ENCODE peak calls at places on chromosomes 16 and 17, in seven cellular contexts. B, C, U, R, G, M and J are unnamed samples.

GRCh38 chr17:1539811-1540210 is 22.8 kb downstream of the PITPNA start:
- DNase-seq in U (no peak), B (no peak), G (no peak), M (no peak), R (no peak), C (no peak), J (no peak)

GRCh38 chr16:81616321-81617020 is 162.6 kb upstream of the PLCG2 start:
- DNase-seq in U (no peak), C (peak), G (peak), B (peak), M (no peak), R (no peak), J (peak)

GRCh38 chr16:78996806-78997205 is 603.7 kb downstream of the MAF start:
- DNase-seq in B (no peak), R (no peak), U (no peak), C (no peak), M (no peak), G (no peak), J (no peak)

GRCh38 chr16:30417447-30418349 is 10.3 kb downstream of the ZNF771 start:
- DNase-seq in M (peak), G (peak), R (peak), U (no peak), C (peak), B (peak), J (peak)

GRCh38 chr16:11089504-11090124 is 145.2 kb downstream of the CLEC16A start:
- DNase-seq in M (no peak), B (no peak), U (no peak), C (no peak), G (no peak), R (no peak), J (no peak)

GRCh38 chr17:73748521-73748920 is 104.3 kb upstream of the SDK2 start:
- DNase-seq in B (no peak), R (no peak), U (no peak), G (no peak), M (no peak), C (no peak), J (no peak)

GRCh38 chr17:83100853-83101391 is 21.5 kb downstream of the METRNL start:
- DNase-seq in M (no peak), B (peak), G (no peak), C (no peak), R (no peak), U (no peak), J (no peak)

GRCh38 chr17:58265902-58266875 is 14.5 kb downstream of the MPO start:
- DNase-seq in M (no peak), C (no peak), U (no peak), R (peak), B (no peak), G (no peak), J (no peak)

GRCh38 chr16:66097746-66098145 is 268.7 kb upstream of the CDH5 start:
- DNase-seq in C (no peak), G (no peak), U (no peak), M (no peak), B (no peak), R (no peak), J (no peak)

GRCh38 chr17:36107660-36108059 is 4.0 kb downstream of the CCL4 start:
- DNase-seq in B (no peak), U (no peak), G (no peak), R (no peak), M (no peak), C (no peak), J (no peak)

GRCh38 chr16:77807-78443 is at the start of gene MPG:
- DNase-seq in U (peak), C (peak), G (no peak), M (peak), B (peak), R (peak), J (peak)

GRCh38 chr17:34246436-34246835 is 8.6 kb upstream of the CCL2 start:
- DNase-seq in C (no peak), M (no peak), G (no peak), B (no peak), R (no peak), U (no peak), J (no peak)

GRCh38 chr16:10637337-10638037 is 57.1 kb upstream of the EMP2 start:
- DNase-seq in C (no peak), U (no peak), R (no peak), M (no peak), B (no peak), G (no peak), J (no peak)

GRCh38 chr16:23423496-23424049 is 29.4 kb downstream of the COG7 start:
- DNase-seq in B (no peak), C (no peak), G (no peak), M (no peak), R (no peak), U (peak), J (no peak)

GRCh38 chr16:70163596-70163995 is 10.0 kb upstream of the CLEC18C start:
- DNase-seq in R (no peak), G (no peak), B (no peak), M (no peak), C (no peak), U (no peak), J (no peak)

GRCh38 chr16:57871457-57871856 is 69.2 kb upstream of the KIFC3 start:
- DNase-seq in U (no peak), G (no peak), B (no peak), R (no peak), C (no peak), M (no peak), J (no peak)

GRCh38 chr17:31466096-31466495 is 74.6 kb downstream of the RAB11FIP4 start:
- DNase-seq in U (no peak), R (no peak), C (no peak), M (no peak), B (no peak), G (no peak), J (no peak)
- TF ChIP-seq TAF1 in U (no peak), R (no peak), C (no peak), M (no peak), B (no peak), G (no peak), J (no peak)

DNA sequence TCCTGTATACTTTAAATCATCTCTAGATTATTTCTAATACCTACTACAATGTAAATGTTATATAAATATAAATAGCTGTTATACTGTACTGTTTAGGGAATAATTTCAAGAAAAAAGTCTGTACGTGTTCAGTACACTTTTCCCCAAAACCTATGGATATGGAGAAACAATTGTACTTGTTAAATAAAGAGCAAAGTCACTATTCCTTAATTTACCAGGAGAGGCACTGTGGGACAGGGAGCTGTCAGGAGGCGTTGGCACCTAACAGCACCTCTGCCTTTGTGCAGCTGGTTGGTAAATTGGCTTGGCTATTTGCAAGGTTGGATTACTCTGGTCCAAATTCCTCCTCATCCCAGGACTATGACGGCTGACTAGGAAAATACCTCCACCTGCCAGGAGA is 28.0 kb downstream of the CRHR1 start:
- DNase-seq in R (no peak), C (no peak), G (no peak), M (peak), U (peak), B (no peak), J (no peak)
- TF ChIP-seq TAF1 in R (no peak), C (no peak), G (no peak), M (no peak), U (no peak), B (no peak), J (no peak)

DNA sequence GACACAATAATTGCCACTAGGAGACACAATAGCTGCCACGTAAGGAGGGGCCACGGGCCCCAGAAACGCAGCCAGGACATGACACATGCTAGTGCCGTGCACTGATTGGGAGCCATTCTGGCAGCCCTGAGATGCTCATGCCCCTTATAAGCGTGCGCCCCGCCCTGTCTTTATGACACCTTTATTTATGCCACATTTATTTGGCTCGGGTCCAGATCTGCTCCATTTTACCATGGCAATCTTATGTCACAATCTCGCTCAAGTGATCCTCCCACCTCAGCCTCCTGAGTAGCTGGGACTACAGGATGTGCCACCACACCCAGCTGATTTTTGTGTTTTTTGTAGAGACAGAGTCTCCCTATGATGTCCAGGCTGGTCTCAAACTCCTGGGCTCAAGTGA is 43.8 kb upstream of the NF1 start:
- DNase-seq in M (no peak), G (no peak), C (no peak), R (no peak), U (no peak), B (no peak), J (no peak)
- TF ChIP-seq TAF1 in M (no peak), G (no peak), C (no peak), R (no peak), U (no peak), B (no peak), J (no peak)

DNA sequence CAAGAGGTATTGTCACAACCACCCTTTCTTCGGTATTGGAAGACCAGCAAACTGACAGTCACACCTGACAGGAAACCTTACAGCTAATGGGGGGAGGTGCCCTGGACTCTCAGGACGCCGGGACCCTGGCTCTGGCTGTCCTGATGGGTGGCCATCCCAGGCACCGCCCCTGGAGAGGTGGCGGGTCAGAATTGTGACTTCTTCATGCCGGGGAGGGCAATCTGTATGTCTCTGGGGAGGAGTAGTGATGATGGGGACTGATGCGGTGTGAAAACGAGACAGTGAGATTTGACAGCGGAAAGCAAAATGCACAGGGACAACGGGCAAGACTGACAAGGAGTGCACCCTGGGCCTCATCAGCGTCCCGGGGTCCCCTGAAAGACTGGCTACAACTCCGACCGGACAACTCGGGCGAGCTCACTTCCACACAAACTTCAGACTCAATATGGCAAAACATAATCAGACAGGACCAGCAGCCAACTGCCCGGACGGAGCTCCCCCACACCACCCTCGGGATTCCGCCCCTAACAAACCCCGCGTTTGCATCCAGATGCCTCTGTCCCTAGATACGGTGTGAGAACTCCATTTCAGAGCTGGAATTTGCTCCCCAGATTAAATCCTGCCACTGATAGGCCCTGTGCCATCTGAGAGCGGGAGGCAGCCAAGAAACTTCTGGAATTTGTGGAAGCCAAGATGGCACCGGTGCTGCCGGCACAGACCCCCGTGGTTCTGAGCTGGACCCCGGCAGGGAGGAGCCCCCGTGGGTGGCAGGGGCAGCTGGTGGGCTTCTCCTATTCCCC is 83.6 kb upstream of the CREBBP start:
- DNase-seq in C (no peak), G (no peak), U (no peak), B (no peak), R (no peak), M (no peak), J (no peak)
- TF ChIP-seq TAF1 in C (no peak), G (no peak), U (no peak), B (no peak), R (no peak), M (no peak), J (no peak)

DNA sequence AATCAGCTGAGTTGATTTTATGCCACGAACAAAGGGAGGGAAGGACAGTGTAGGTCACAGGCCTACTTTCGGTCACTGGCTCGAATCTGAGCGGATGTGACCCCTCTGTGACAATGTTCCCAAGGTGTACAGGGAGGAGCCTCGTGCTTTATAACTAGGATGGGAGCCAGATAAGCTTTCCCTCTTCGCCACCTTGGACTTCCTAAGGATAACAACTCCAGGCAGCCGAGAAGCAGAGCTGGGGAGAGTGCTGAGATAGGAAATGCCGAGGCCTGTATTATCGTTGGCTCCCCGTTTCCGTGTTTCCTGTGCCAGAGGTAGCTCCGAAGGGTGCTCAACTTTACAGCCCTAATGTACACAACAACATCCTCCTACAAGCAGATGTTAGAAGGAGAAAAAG is 217.8 kb upstream of the IRX3 start:
- DNase-seq in R (no peak), M (no peak), U (no peak), G (no peak), B (no peak), C (no peak), J (no peak)
- TF ChIP-seq TAF1 in R (no peak), M (no peak), U (no peak), G (no peak), B (no peak), C (no peak), J (no peak)

GRCh38 chr16:8155275-8155674 is 435.0 kb downstream of the TMEM114 start:
- DNase-seq in U (no peak), M (no peak), B (no peak), G (no peak), R (no peak), C (no peak), J (no peak)
- TF ChIP-seq TAF1 in U (no peak), M (no peak), B (no peak), G (no peak), R (no peak), C (no peak), J (no peak)

GRCh38 chr16:19138601-19139000 is 24.8 kb downstream of the ITPRIPL2 start:
- DNase-seq in U (no peak), B (no peak), G (no peak), C (peak), M (no peak), R (no peak), J (no peak)
- TF ChIP-seq TAF1 in U (no peak), B (no peak), G (no peak), C (no peak), M (no peak), R (no peak), J (no peak)

GRCh38 chr17:17537311-17538099 is 41.3 kb upstream of the RASD1 start:
- DNase-seq in C (no peak), R (no peak), G (no peak), U (no peak), B (no peak), M (no peak), J (no peak)

GRCh38 chr17:17539591-17539990 is 43.4 kb upstream of the RASD1 start:
- DNase-seq in M (no peak), C (no peak), B (no peak), U (no peak), R (no peak), G (no peak), J (no peak)

GRCh38 chr17:17536702-17537101 is 40.5 kb upstream of the RASD1 start:
- DNase-seq in M (no peak), R (no peak), B (no peak), U (no peak), G (no peak), C (no peak), J (no peak)

GRCh38 chr17:17540278-17540906 is 44.2 kb upstream of the RASD1 start:
- DNase-seq in R (no peak), B (no peak), C (peak), U (no peak), M (no peak), G (no peak), J (no peak)

DNA sequence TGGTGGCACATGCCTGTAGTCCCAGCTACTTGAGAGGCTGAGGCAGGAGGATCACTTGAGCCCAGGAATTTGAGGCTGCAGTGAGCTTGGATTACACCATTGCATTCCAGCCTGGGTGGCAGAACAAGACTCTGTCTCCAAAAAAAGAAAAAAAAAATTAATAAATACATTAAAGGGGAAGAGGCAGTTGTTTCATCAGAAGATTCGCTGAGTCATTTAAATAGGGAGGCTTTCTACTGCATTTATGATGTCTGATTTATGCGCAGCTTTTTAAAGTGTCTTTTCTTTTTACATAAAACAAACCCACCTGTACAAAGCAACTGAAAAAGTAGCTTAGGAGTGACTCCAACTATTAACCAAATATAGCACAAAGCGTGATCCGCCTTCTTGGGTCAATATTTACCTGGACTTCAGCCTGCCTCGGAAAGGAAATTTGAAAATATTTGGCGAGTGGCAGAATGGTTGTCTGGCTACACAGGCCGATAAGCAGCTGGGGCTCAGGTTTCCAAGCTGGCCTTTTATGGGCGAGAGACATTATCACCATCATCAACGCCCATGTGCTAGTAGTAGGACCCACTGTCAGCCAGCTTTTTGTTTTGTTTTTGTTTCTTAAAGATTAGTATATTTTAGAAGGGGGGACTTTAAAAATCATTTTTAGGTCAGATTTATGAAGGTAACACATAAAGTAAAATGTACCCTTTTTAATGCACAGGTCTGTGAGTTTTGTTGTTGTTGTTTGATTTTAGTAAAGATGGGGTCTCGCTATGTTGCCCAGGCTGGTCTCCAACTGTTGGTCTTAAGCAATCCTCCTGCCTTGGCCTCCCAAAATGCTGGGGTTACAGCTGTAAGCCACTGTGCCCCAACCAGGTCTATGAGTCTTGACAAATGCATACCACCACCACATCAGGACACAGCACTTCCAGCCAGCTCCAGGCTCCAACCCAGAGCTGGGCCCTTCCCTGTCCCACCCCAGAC is 42.5 kb upstream of the RASD1 start:
- DNase-seq in R (no peak), G (no peak), C (no peak), M (peak), U (peak), B (no peak), J (no peak)
- TF ChIP-seq TAF1 in R (no peak), G (no peak), C (no peak), M (no peak), U (no peak), B (no peak), J (no peak)